ENCODE peak calls at places on chromosome 2, in seven cellular contexts. One of them, this sample, is unnamed.
A peak's percentile ranks its signal among the peaks of the same experiment; 100 is the strongest.

GRCh38 chr2:17148298-17149228 is 369.7 kb downstream of the RAD51AP2 start:
- DNase-seq in IMR-90: no peak
- DNase-seq in mesenchymal stem cell: peak; percentile 48
- DNase-seq in mesendoderm: peak; percentile 65
- DNase-seq in H9: peak; percentile 55
- DNase-seq in H1: peak; percentile 21
- DNase-seq in trophoblast cell: no peak
- DNase-seq in this sample: peak; percentile 17

GRCh38 chr2:207901401-207901800 is 123.9 kb downstream of the PLEKHM3 start:
- DNase-seq in IMR-90: no peak
- DNase-seq in mesenchymal stem cell: no peak
- DNase-seq in mesendoderm: no peak
- DNase-seq in H9: no peak
- DNase-seq in H1: no peak
- DNase-seq in trophoblast cell: no peak
- DNase-seq in this sample: no peak

GRCh38 chr2:233981574-233982420 is 64.6 kb downstream of the TRPM8 start:
- DNase-seq in IMR-90: no peak
- DNase-seq in mesenchymal stem cell: no peak
- DNase-seq in mesendoderm: no peak
- DNase-seq in H9: no peak
- DNase-seq in H1: no peak
- DNase-seq in trophoblast cell: no peak
- DNase-seq in this sample: no peak

GRCh38 chr2:64624108-64624610 is 29.6 kb downstream of the SERTAD2 start:
- DNase-seq in IMR-90: no peak
- DNase-seq in mesenchymal stem cell: no peak
- DNase-seq in mesendoderm: no peak
- DNase-seq in H9: no peak
- DNase-seq in H1: no peak
- DNase-seq in trophoblast cell: no peak
- DNase-seq in this sample: no peak

GRCh38 chr2:236747426-236747825 is 177.8 kb downstream of the ACKR3 start:
- DNase-seq in IMR-90: no peak
- DNase-seq in mesenchymal stem cell: no peak
- DNase-seq in mesendoderm: no peak
- DNase-seq in H9: no peak
- DNase-seq in H1: no peak
- DNase-seq in trophoblast cell: no peak
- DNase-seq in this sample: no peak

GRCh38 chr2:39306626-39307025 is 62.9 kb upstream of the CDKL4 start:
- DNase-seq in IMR-90: no peak
- DNase-seq in mesenchymal stem cell: no peak
- DNase-seq in mesendoderm: peak; percentile 51
- DNase-seq in H9: no peak
- DNase-seq in H1: no peak
- DNase-seq in trophoblast cell: no peak
- DNase-seq in this sample: no peak

GRCh38 chr2:74850816-74851566 is 17.1 kb downstream of the HK2 start:
- DNase-seq in IMR-90: peak; percentile 59
- DNase-seq in mesenchymal stem cell: no peak
- DNase-seq in mesendoderm: peak; percentile 40
- DNase-seq in H9: no peak
- DNase-seq in H1: no peak
- DNase-seq in trophoblast cell: peak; percentile 64
- DNase-seq in this sample: no peak

GRCh38 chr2:85355073-85355410 is 473 bp downstream of the ELMOD3 start:
- DNase-seq in IMR-90: no peak
- DNase-seq in mesenchymal stem cell: no peak
- DNase-seq in mesendoderm: peak; percentile 23
- DNase-seq in H9: no peak
- DNase-seq in H1: no peak
- DNase-seq in trophoblast cell: no peak
- DNase-seq in this sample: no peak

GRCh38 chr2:215104226-215104625 is 34.2 kb downstream of the ABCA12 start:
- DNase-seq in IMR-90: no peak
- DNase-seq in mesenchymal stem cell: no peak
- DNase-seq in mesendoderm: no peak
- DNase-seq in H9: no peak
- DNase-seq in H1: no peak
- DNase-seq in trophoblast cell: no peak
- DNase-seq in this sample: no peak

GRCh38 chr2:196249860-196250259 is 78.5 kb upstream of the STK17B start:
- DNase-seq in IMR-90: peak; percentile 68
- DNase-seq in mesenchymal stem cell: peak; percentile 48
- DNase-seq in mesendoderm: no peak
- DNase-seq in H9: no peak
- DNase-seq in H1: no peak
- DNase-seq in trophoblast cell: no peak
- DNase-seq in this sample: no peak

GRCh38 chr2:15747698-15748471 is 156.2 kb downstream of the DDX1 start:
- DNase-seq in IMR-90: no peak
- DNase-seq in mesenchymal stem cell: no peak
- DNase-seq in mesendoderm: peak; percentile 98
- DNase-seq in H9: peak; percentile 84
- DNase-seq in H1: peak; percentile 76
- DNase-seq in trophoblast cell: peak; percentile 30
- DNase-seq in this sample: peak; percentile 80

GRCh38 chr2:16228951-16229350 is 288.6 kb downstream of the MYCN start:
- DNase-seq in IMR-90: no peak
- DNase-seq in mesenchymal stem cell: no peak
- DNase-seq in mesendoderm: no peak
- DNase-seq in H9: no peak
- DNase-seq in H1: no peak
- DNase-seq in trophoblast cell: no peak
- DNase-seq in this sample: no peak

GRCh38 chr2:85755122-85756027 is 1.6 kb downstream of the ATOH8 start:
- DNase-seq in IMR-90: peak; percentile 39
- DNase-seq in mesenchymal stem cell: peak; percentile 40
- DNase-seq in mesendoderm: no peak
- DNase-seq in H9: no peak
- DNase-seq in H1: no peak
- DNase-seq in trophoblast cell: peak; percentile 31
- DNase-seq in this sample: no peak

GRCh38 chr2:240457223-240458043 is 22.0 kb downstream of the GPC1 start:
- DNase-seq in IMR-90: no peak
- DNase-seq in mesenchymal stem cell: no peak
- DNase-seq in mesendoderm: peak; percentile 94
- DNase-seq in H9: peak; percentile 92
- DNase-seq in H1: no peak
- DNase-seq in trophoblast cell: peak; percentile 95
- DNase-seq in this sample: no peak

GRCh38 chr2:228181098-228182019 is at the start of gene SPHKAP:
- DNase-seq in IMR-90: no peak
- DNase-seq in mesenchymal stem cell: no peak
- DNase-seq in mesendoderm: peak; percentile 69
- DNase-seq in H9: peak; percentile 57
- DNase-seq in H1: no peak
- DNase-seq in trophoblast cell: no peak
- DNase-seq in this sample: peak; percentile 21

GRCh38 chr2:85523062-85523905 is 15.7 kb upstream of the MAT2A start:
- DNase-seq in IMR-90: no peak
- DNase-seq in mesenchymal stem cell: no peak
- DNase-seq in mesendoderm: no peak
- DNase-seq in H9: no peak
- DNase-seq in H1: no peak
- DNase-seq in trophoblast cell: no peak
- DNase-seq in this sample: no peak

GRCh38 chr2:157839822-157840221 is 36.3 kb downstream of the ACVR1 start:
- DNase-seq in IMR-90: no peak
- DNase-seq in mesenchymal stem cell: no peak
- DNase-seq in mesendoderm: peak; percentile 62
- DNase-seq in H9: no peak
- DNase-seq in H1: no peak
- DNase-seq in trophoblast cell: no peak
- DNase-seq in this sample: peak; percentile 9

GRCh38 chr2:104853401-104853925 is 452 bp upstream of the POU3F3 start:
- DNase-seq in IMR-90: no peak
- DNase-seq in mesenchymal stem cell: no peak
- DNase-seq in mesendoderm: no peak
- DNase-seq in H9: no peak
- DNase-seq in H1: no peak
- DNase-seq in trophoblast cell: no peak
- DNase-seq in this sample: no peak

GRCh38 chr2:157190151-157190550 is 67.4 kb upstream of the GALNT5 start:
- DNase-seq in IMR-90: peak; percentile 90
- DNase-seq in mesenchymal stem cell: peak; percentile 73
- DNase-seq in mesendoderm: peak; percentile 43
- DNase-seq in H9: no peak
- DNase-seq in H1: no peak
- DNase-seq in trophoblast cell: peak; percentile 37
- DNase-seq in this sample: no peak

GRCh38 chr2:239278941-239279365 is 121.9 kb downstream of the HDAC4 start:
- DNase-seq in IMR-90: no peak
- DNase-seq in mesenchymal stem cell: peak; percentile 58
- DNase-seq in mesendoderm: no peak
- DNase-seq in H9: no peak
- DNase-seq in H1: no peak
- DNase-seq in trophoblast cell: no peak
- DNase-seq in this sample: no peak

GRCh38 chr2:237259201-237259600 is 154.8 kb downstream of the COL6A3 start:
- DNase-seq in IMR-90: peak; percentile 70
- DNase-seq in mesenchymal stem cell: no peak
- DNase-seq in mesendoderm: no peak
- DNase-seq in H9: no peak
- DNase-seq in H1: no peak
- DNase-seq in trophoblast cell: peak; percentile 45
- DNase-seq in this sample: no peak

GRCh38 chr2:163345795-163346573 is 389.8 kb downstream of the FIGN start:
- DNase-seq in IMR-90: peak; percentile 50
- DNase-seq in mesenchymal stem cell: peak; percentile 72
- DNase-seq in mesendoderm: peak; percentile 86
- DNase-seq in H9: no peak
- DNase-seq in H1: no peak
- DNase-seq in trophoblast cell: peak; percentile 25
- DNase-seq in this sample: peak; percentile 65

GRCh38 chr2:88085099-88085498 is 17.5 kb downstream of the SMYD1 start:
- DNase-seq in IMR-90: no peak
- DNase-seq in mesenchymal stem cell: no peak
- DNase-seq in mesendoderm: no peak
- DNase-seq in H9: no peak
- DNase-seq in H1: no peak
- DNase-seq in trophoblast cell: no peak
- DNase-seq in this sample: no peak

GRCh38 chr2:167438206-167438605 is 549.9 kb downstream of the XIRP2 start:
- DNase-seq in IMR-90: peak; percentile 67
- DNase-seq in mesenchymal stem cell: peak; percentile 78
- DNase-seq in mesendoderm: peak; percentile 87
- DNase-seq in H9: no peak
- DNase-seq in H1: no peak
- DNase-seq in trophoblast cell: no peak
- DNase-seq in this sample: no peak

DNA sequence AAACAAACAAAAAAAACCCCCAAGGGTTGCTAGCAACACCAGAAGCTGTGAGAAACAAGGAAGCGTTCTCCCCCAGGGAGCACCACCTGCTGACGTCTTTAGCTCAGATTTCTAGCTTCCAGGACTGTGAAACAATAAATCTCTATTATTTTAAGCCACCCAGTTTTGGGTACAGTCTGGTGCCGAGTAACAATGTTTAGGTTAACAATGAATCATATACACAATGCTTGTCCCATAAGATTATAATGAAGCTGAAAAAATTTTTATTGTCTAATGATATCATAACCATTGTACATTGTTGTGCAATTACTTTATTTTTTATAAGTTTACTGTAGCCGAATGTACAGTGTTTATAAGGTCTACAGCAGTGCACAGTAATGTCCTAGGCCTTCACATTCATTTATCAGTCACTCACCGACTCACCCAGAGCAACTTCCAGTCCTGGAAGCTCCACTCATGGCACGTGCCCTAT is 72.1 kb upstream of the CAB39 start:
- DNase-seq in IMR-90: peak; percentile 84
- DNase-seq in mesenchymal stem cell: peak; percentile 5
- DNase-seq in mesendoderm: no peak
- DNase-seq in H9: no peak
- DNase-seq in H1: no peak
- DNase-seq in trophoblast cell: no peak
- DNase-seq in this sample: no peak
- H3K18ac ChIP-seq in IMR-90: no peak overlapping the region
- H3K18ac ChIP-seq in mesenchymal stem cell: no peak overlapping the region
- H3K18ac ChIP-seq in mesendoderm: no peak overlapping the region
- H3K18ac ChIP-seq in H9: no peak overlapping the region
- H3K18ac ChIP-seq in H1: no peak overlapping the region
- H3K18ac ChIP-seq in trophoblast cell: no peak overlapping the region
- H3K18ac ChIP-seq in this sample: no peak overlapping the region

GRCh38 chr2:20726913-20727312 is 60.0 kb downstream of the GDF7 start:
- DNase-seq in IMR-90: no peak
- DNase-seq in mesenchymal stem cell: no peak
- DNase-seq in mesendoderm: no peak
- DNase-seq in H9: no peak
- DNase-seq in H1: no peak
- DNase-seq in trophoblast cell: no peak
- DNase-seq in this sample: no peak
- H3K23ac ChIP-seq in IMR-90: no peak overlapping the region
- H3K23ac ChIP-seq in mesenchymal stem cell: no peak overlapping the region
- H3K23ac ChIP-seq in mesendoderm: no peak overlapping the region
- H3K23ac ChIP-seq in H9: no peak overlapping the region
- H3K23ac ChIP-seq in H1: no peak overlapping the region
- H3K23ac ChIP-seq in trophoblast cell: no peak overlapping the region
- H3K23ac ChIP-seq in this sample: no peak overlapping the region

GRCh38 chr2:12348216-12348615 is 368.5 kb upstream of the TRIB2 start:
- DNase-seq in IMR-90: no peak
- DNase-seq in mesenchymal stem cell: no peak
- DNase-seq in mesendoderm: no peak
- DNase-seq in H9: no peak
- DNase-seq in H1: no peak
- DNase-seq in trophoblast cell: no peak
- DNase-seq in this sample: no peak
- H3K18ac ChIP-seq in IMR-90: no peak overlapping the region
- H3K18ac ChIP-seq in mesenchymal stem cell: no peak overlapping the region
- H3K18ac ChIP-seq in mesendoderm: no peak overlapping the region
- H3K18ac ChIP-seq in H9: no peak overlapping the region
- H3K18ac ChIP-seq in H1: no peak overlapping the region
- H3K18ac ChIP-seq in trophoblast cell: no peak overlapping the region
- H3K18ac ChIP-seq in this sample: no peak overlapping the region

DNA sequence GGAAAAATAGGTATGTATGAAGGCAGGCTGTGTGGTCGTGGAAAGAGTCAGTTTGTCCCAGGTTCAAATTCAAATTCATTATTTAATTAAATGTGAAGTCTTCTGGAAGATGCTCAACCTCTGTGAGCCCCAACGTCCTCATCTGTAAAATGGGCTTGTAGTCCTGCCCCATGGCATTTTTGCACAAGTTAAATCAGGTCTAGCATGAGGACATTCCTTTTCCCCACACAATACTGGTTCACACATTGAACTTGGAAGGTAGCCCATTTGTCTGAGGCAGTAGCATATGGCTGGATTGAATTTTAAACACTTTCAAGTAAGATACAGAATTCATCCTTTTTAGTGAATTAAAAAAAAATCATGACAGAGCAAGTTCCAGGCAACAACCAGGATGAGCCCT is 665.4 kb upstream of the HS6ST1 start:
- DNase-seq in IMR-90: no peak
- DNase-seq in mesenchymal stem cell: no peak
- DNase-seq in mesendoderm: no peak
- DNase-seq in H9: no peak
- DNase-seq in H1: no peak
- DNase-seq in trophoblast cell: no peak
- DNase-seq in this sample: no peak
- H3K23ac ChIP-seq in IMR-90: no peak overlapping the region
- H3K23ac ChIP-seq in mesenchymal stem cell: no peak overlapping the region
- H3K23ac ChIP-seq in mesendoderm: no peak overlapping the region
- H3K23ac ChIP-seq in H9: no peak overlapping the region
- H3K23ac ChIP-seq in H1: no peak overlapping the region
- H3K23ac ChIP-seq in trophoblast cell: no peak overlapping the region
- H3K23ac ChIP-seq in this sample: no peak overlapping the region

GRCh38 chr2:218310853-218311542 is 18.7 kb upstream of the TMBIM1 start:
- DNase-seq in IMR-90: no peak
- DNase-seq in mesenchymal stem cell: no peak
- DNase-seq in mesendoderm: no peak
- DNase-seq in H9: no peak
- DNase-seq in H1: no peak
- DNase-seq in trophoblast cell: peak; percentile 62
- DNase-seq in this sample: no peak
- H3K18ac ChIP-seq in IMR-90: no peak overlapping the region
- H3K18ac ChIP-seq in mesenchymal stem cell: no peak overlapping the region
- H3K18ac ChIP-seq in mesendoderm: no peak overlapping the region
- H3K18ac ChIP-seq in H9: no peak overlapping the region
- H3K18ac ChIP-seq in H1: no peak overlapping the region
- H3K18ac ChIP-seq in trophoblast cell: no peak overlapping the region
- H3K18ac ChIP-seq in this sample: no peak overlapping the region

This sample was measured in neuronal stem cell.